ENCODE peak calls at places on chromosomes 1 and 21, in ten cellular contexts. I, Y, L, X, N, C, W, G, U and E are unnamed samples.

GRCh38 chr1:223329664-223330420 is 34.1 kb downstream of the SUSD4 start:
- DNase-seq in I (no peak), Y (no peak), L (no peak), X (no peak), N (no peak), C (no peak), W (no peak), G (no peak), U (no peak), E (no peak)

GRCh38 chr1:227896710-227897655 is 50.7 kb downstream of the WNT9A start:
- DNase-seq in I (peak; percentile 8), Y (peak; percentile 10), L (no peak), X (no peak), N (no peak), C (no peak), W (no peak), G (peak; percentile 18), U (peak; percentile 70), E (no peak)

GRCh38 chr1:44631333-44631646 is 43.0 kb downstream of the TMEM53 start:
- DNase-seq in I (no peak), Y (no peak), L (no peak), X (no peak), N (no peak), C (no peak), W (no peak), G (no peak), U (peak; percentile 87), E (no peak)

GRCh38 chr1:160018900-160019299 is 12.9 kb downstream of the PIGM start:
- DNase-seq in I (no peak), Y (no peak), L (no peak), X (peak; percentile 40), N (peak; percentile 45), C (peak; percentile 25), W (no peak), G (no peak), U (no peak), E (no peak)

GRCh38 chr1:22922640-22923039 is 50.0 kb downstream of the LACTBL1 start:
- DNase-seq in I (no peak), Y (no peak), L (no peak), X (peak; percentile 21), N (no peak), C (no peak), W (no peak), G (no peak), U (no peak), E (no peak)

GRCh38 chr1:176858421-176858916 is 306.0 kb downstream of the ASTN1 start:
- DNase-seq in I (no peak), Y (no peak), L (no peak), X (no peak), N (no peak), C (no peak), W (peak; percentile 52), G (no peak), U (no peak), E (no peak)

GRCh38 chr21:41638201-41638790 is 128.6 kb downstream of the RIPK4 start:
- DNase-seq in I (no peak), Y (no peak), L (no peak), X (no peak), N (no peak), C (no peak), W (no peak), G (no peak), U (no peak), E (no peak)

GRCh38 chr1:216812966-216813365 is 89.7 kb upstream of the ESRRG start:
- DNase-seq in I (no peak), Y (no peak), L (no peak), X (no peak), N (no peak), C (no peak), W (no peak), G (no peak), U (no peak), E (no peak)

GRCh38 chr1:189432761-189433160 is 1044.9 kb downstream of the BRINP3 start:
- DNase-seq in I (no peak), Y (no peak), L (no peak), X (no peak), N (no peak), C (no peak), W (no peak), G (no peak), U (no peak), E (no peak)

DNA sequence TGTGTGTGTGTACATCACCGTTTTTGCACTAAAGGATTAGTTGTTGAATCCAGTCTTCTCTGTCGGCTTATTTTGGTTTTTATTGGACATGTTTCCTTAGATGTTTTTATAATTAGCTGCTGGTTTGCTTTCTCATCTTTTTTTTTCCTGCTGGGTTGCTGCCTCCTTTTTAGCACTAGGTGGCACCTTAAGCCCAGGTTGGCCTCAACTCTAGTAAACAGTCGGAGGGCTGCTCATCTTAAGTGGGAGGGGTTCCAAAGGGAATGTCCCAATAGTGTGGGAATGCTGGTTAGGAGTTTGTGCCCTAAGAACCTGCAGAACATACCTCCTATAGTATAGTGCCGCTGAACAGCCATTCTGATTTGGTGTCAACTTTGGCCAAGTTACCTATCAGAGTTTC is 570.1 kb upstream of the CXADR start:
- DNase-seq in I (no peak), Y (no peak), L (no peak), X (peak; percentile 5), N (peak; percentile 20), C (peak; percentile 0), W (no peak), G (no peak), U (no peak), E (no peak)
- TF ChIP-seq CTCF in I (no peak), Y (no peak), L (peak; percentile 56), X (peak; percentile 25), N (peak; percentile 74), C (peak; percentile 18), W (no peak), G (no peak), U (no peak), E (no peak)

GRCh38 chr21:38796426-38796825 is 9.3 kb upstream of the ETS2 start:
- DNase-seq in I (no peak), Y (no peak), L (no peak), X (peak; percentile 55), N (peak; percentile 76), C (peak; percentile 51), W (peak; percentile 46), G (no peak), U (no peak), E (no peak)

GRCh38 chr21:38793060-38793459 is 12.7 kb upstream of the ETS2 start:
- DNase-seq in I (no peak), Y (no peak), L (no peak), X (no peak), N (no peak), C (no peak), W (no peak), G (no peak), U (no peak), E (no peak)

GRCh38 chr21:38793926-38794713 is 11.6 kb upstream of the ETS2 start:
- DNase-seq in I (no peak), Y (no peak), L (no peak), X (no peak), N (no peak), C (no peak), W (no peak), G (no peak), U (no peak), E (no peak)

GRCh38 chr21:38795475-38795874 is 10.3 kb upstream of the ETS2 start:
- DNase-seq in I (no peak), Y (peak; percentile 43), L (no peak), X (no peak), N (no peak), C (no peak), W (no peak), G (no peak), U (no peak), E (no peak)

DNA sequence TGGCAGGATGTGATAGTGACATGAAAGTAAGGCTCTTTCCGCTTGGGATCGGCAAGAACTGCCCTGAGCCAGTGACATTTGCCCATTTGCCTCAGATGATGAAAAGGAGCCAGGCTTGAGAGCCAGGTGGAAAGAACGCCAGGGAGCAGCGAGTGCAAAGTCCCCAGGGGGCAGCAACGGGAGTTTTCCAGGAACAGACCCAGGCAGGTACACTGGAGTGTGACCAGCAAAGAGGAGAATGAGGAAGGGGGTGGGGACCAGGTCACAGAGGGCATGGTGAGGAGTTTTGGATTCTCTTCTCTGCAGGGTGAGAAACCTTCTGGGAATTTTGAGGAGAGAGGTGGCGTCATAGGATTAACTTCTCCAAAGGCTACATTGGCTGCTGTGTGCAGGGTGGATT is 10.8 kb upstream of the ETS2 start:
- DNase-seq in I (no peak), Y (peak; percentile 70), L (no peak), X (no peak), N (no peak), C (no peak), W (no peak), G (no peak), U (no peak), E (no peak)
- TF ChIP-seq CTCF in I (no peak), Y (no peak), L (no peak), X (no peak), N (peak; percentile 17), C (no peak), W (peak; percentile 18), G (no peak), U (no peak), E (no peak)

GRCh38 chr1:178886551-178886950 is 15.7 kb upstream of the ANGPTL1 start:
- DNase-seq in I (no peak), Y (no peak), L (no peak), X (no peak), N (no peak), C (no peak), W (no peak), G (no peak), U (no peak), E (no peak)

GRCh38 chr1:178881950-178882349 is 11.1 kb upstream of the ANGPTL1 start:
- DNase-seq in I (no peak), Y (no peak), L (no peak), X (no peak), N (no peak), C (no peak), W (no peak), G (no peak), U (no peak), E (no peak)

DNA sequence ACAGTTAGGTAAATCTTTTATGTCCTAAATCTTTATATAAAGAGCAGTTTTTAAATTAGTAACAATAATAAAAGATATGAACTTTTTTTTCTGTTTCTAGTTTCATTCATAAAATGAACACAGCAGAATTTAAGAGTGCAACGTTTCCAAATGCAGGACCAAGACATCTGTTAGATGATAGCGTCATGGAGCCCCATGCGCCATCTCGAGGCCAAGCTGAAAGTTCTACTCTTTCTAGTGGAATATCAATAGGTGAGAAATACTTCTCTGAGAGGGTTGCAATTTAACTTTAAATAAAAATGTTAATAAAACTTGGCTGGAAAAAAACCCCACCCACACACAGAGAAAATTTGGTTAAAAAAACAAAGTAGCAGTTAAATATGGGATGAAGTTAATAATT is 15.0 kb upstream of the ANGPTL1 start:
- DNase-seq in I (no peak), Y (no peak), L (no peak), X (no peak), N (no peak), C (no peak), W (no peak), G (no peak), U (no peak), E (no peak)
- TF ChIP-seq CTCF in I (no peak), Y (no peak), L (no peak), X (no peak), N (no peak), C (no peak), W (peak; percentile 49), G (no peak), U (no peak), E (no peak)

DNA sequence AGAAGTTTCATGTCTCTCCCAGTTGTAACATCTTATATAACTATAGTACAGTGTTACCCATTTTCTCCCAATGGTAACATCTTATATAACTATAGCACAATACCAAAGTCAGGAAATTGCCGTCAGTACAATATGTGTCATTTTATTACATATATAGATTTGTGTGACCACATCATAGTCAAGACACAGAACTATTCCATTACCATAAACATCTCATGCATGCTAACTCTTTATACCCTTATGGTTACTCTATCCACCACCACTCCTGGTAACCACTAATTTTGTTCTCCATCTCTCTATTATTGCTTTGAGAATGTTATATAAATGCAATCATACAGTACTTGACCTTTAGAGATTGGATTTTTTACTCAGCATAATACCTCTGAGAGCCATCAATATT is 120.7 kb downstream of the BACH1 start:
- DNase-seq in I (no peak), Y (no peak), L (no peak), X (no peak), N (no peak), C (no peak), W (no peak), G (no peak), U (no peak), E (no peak)
- TF ChIP-seq CTCF in I (no peak), Y (no peak), L (no peak), X (no peak), N (no peak), C (no peak), W (no peak), G (no peak), U (no peak), E (no peak)